ENCODE peak calls at places on chromosomes 6 and 20, in six cellular contexts. J, P, Z, T, E and Q are unnamed samples.

GRCh38 chr6:16060039-16060438 is 68.8 kb upstream of the MYLIP start:
- DNase-seq in J (no peak), P (no peak), Z (no peak), T (no peak), E (no peak), Q (no peak)

GRCh38 chr20:48282591-48283228 is 497.4 kb upstream of the SULF2 start:
- DNase-seq in J (no peak), P (no peak), Z (no peak), T (no peak), E (no peak), Q (no peak)

GRCh38 chr6:113862112-113862511 is 5.0 kb downstream of the MARCKS start:
- DNase-seq in J (no peak), P (no peak), Z (no peak), T (no peak), E (no peak), Q (no peak)

GRCh38 chr6:5471637-5472430 is 210.5 kb downstream of the FARS2 start:
- DNase-seq in J (no peak), P (no peak), Z (no peak), T (no peak), E (no peak), Q (no peak)

GRCh38 chr6:143999406-143999805 is 8.7 kb downstream of the PLAGL1 start:
- DNase-seq in J (no peak), P (no peak), Z (no peak), T (no peak), E (no peak), Q (no peak)

GRCh38 chr6:74170118-74170517 is 474.1 kb downstream of the CD109 start:
- DNase-seq in J (no peak), P (no peak), Z (no peak), T (no peak), E (no peak), Q (no peak)

GRCh38 chr20:64194269-64194668 is 30.0 kb downstream of the MYT1 start:
- DNase-seq in J (no peak), P (no peak), Z (no peak), T (no peak), E (no peak), Q (no peak)

GRCh38 chr20:14729390-14729789 is 392.0 kb upstream of the FLRT3 start:
- DNase-seq in J (no peak), P (no peak), Z (no peak), T (no peak), E (no peak), Q (no peak)

GRCh38 chr6:151060742-151061100 is 179.0 kb upstream of the AKAP12 start:
- DNase-seq in J (no peak), P (no peak), Z (no peak), T (no peak), E (no peak), Q (no peak)

GRCh38 chr6:6969761-6970223 is 138.0 kb upstream of the RREB1 start:
- DNase-seq in J (no peak), P (no peak), Z (no peak), T (no peak), E (no peak), Q (no peak)

GRCh38 chr6:40344566-40345185 is 242.5 kb downstream of the LRFN2 start:
- DNase-seq in J (no peak), P (no peak), Z (no peak), T (peak; percentile 57), E (no peak), Q (no peak)

GRCh38 chr20:6704132-6704861 is 63.2 kb upstream of the BMP2 start:
- DNase-seq in J (peak; percentile 50), P (no peak), Z (no peak), T (no peak), E (no peak), Q (no peak)

GRCh38 chr6:152462716-152463115 is 174.4 kb downstream of the SYNE1 start:
- DNase-seq in J (no peak), P (no peak), Z (no peak), T (no peak), E (no peak), Q (no peak)

GRCh38 chr20:55094353-55094861 is 619.0 kb downstream of the DOK5 start:
- DNase-seq in J (no peak), P (no peak), Z (no peak), T (no peak), E (no peak), Q (no peak)

GRCh38 chr6:4610256-4610655 is 165.9 kb upstream of the CDYL start:
- DNase-seq in J (no peak), P (peak; percentile 75), Z (no peak), T (no peak), E (no peak), Q (peak; percentile 24)

GRCh38 chr6:106973018-106973840 is 1.3 kb downstream of the CD24 start:
- DNase-seq in J (peak; percentile 33), P (no peak), Z (no peak), T (no peak), E (peak; percentile 49), Q (no peak)

GRCh38 chr6:125444234-125444949 is 142.6 kb upstream of the HDDC2 start:
- DNase-seq in J (no peak), P (peak; percentile 44), Z (peak; percentile 40), T (no peak), E (no peak), Q (no peak)

GRCh38 chr20:6277661-6278060 is 154.8 kb upstream of the FERMT1 start:
- DNase-seq in J (no peak), P (no peak), Z (no peak), T (no peak), E (no peak), Q (no peak)

GRCh38 chr6:166541876-166542579 is 44.5 kb downstream of the RAMACL start:
- DNase-seq in J (no peak), P (no peak), Z (no peak), T (no peak), E (peak; percentile 32), Q (no peak)

GRCh38 chr6:66161546-66162108 is 454.6 kb upstream of the EYS start:
- DNase-seq in J (no peak), P (no peak), Z (no peak), T (no peak), E (no peak), Q (no peak)

GRCh38 chr6:147117580-147117979 is 86.6 kb upstream of the STXBP5 start:
- DNase-seq in J (no peak), P (no peak), Z (no peak), T (no peak), E (no peak), Q (no peak)

GRCh38 chr6:140858381-140858971 is 1274.2 kb upstream of the GJE1 start:
- DNase-seq in J (no peak), P (no peak), Z (no peak), T (no peak), E (no peak), Q (no peak)

GRCh38 chr6:106908386-106908840 is 66.1 kb downstream of the CD24 start:
- DNase-seq in J (no peak), P (no peak), Z (no peak), T (no peak), E (no peak), Q (no peak)

GRCh38 chr6:2877057-2877882 is 25.8 kb downstream of the SERPINB9 start:
- DNase-seq in J (peak; percentile 43), P (peak; percentile 55), Z (no peak), T (no peak), E (no peak), Q (no peak)
- TF ChIP-seq POLR2A in J (no peak), P (no peak), Z (no peak), T (no peak), E (no peak), Q (no peak)

GRCh38 chr20:1388706-1389483 is 4.0 kb downstream of the FKBP1A start:
- DNase-seq in J (no peak), P (no peak), Z (no peak), T (no peak), E (no peak), Q (no peak)

GRCh38 chr20:1389703-1390385 is 3.0 kb downstream of the FKBP1A start:
- DNase-seq in J (no peak), P (no peak), Z (no peak), T (no peak), E (no peak), Q (no peak)

GRCh38 chr20:1392443-1392692 is 486 bp downstream of the FKBP1A start:
- DNase-seq in J (no peak), P (no peak), Z (no peak), T (no peak), E (no peak), Q (no peak)

GRCh38 chr20:1391640-1392442 is 1.0 kb downstream of the FKBP1A start:
- DNase-seq in J (no peak), P (no peak), Z (no peak), T (no peak), E (no peak), Q (no peak)

DNA sequence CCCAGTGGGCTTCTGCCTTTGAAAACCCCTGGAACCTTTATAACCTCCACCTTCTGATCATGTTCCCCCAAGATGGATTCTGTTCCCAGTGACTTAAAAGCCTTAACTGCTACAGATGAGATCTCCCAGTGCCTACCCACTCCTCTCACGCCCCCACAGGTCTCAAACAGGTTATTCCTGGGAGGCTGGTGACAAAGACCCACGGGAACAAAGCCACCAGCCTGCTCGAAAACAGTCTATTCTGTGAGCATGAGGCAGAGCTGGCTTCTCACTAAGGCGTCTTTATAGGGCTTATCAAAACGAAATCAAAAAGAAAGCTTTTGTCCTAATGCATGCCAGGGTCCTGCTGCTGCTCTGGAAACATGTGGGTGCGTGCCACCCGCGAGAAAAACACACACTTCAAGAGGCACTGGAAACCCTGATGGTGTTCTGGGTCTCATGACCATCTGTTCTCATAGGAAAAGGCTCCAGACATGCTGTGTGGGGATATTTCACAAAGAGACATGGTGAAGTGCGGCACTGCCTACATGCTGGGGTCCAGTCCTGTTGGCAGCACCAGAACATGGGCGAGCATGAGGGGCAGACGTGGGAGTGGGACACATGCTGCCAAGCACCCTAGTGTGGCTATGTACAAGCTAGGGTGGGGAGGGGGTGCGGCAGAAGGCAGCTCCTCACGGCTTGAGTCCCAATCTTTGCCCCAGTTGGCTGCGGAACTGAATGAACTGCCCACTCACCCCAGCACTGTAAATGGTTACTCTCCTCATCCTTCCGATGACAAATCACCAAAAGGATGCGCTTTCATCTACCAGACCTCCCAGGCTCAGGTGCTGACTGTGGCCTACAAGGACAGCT is 2.1 kb downstream of the FKBP1A start:
- DNase-seq in J (no peak), P (no peak), Z (no peak), T (no peak), E (no peak), Q (no peak)
- TF ChIP-seq POLR2A in J (no peak), P (no peak), Z (no peak), T (no peak), E (no peak), Q (no peak)

GRCh38 chr20:35954200-35954906 is at the start of gene SCAND1:
- DNase-seq in J (peak; percentile 95), P (peak; percentile 96), Z (peak; percentile 97), T (peak; percentile 96), E (peak; percentile 90), Q (peak; percentile 88)
- TF ChIP-seq POLR2A in J (peak; percentile 85), P (peak; percentile 72), Z (peak; percentile 87), T (peak; percentile 60), E (peak; percentile 95), Q (peak; percentile 86)

DNA sequence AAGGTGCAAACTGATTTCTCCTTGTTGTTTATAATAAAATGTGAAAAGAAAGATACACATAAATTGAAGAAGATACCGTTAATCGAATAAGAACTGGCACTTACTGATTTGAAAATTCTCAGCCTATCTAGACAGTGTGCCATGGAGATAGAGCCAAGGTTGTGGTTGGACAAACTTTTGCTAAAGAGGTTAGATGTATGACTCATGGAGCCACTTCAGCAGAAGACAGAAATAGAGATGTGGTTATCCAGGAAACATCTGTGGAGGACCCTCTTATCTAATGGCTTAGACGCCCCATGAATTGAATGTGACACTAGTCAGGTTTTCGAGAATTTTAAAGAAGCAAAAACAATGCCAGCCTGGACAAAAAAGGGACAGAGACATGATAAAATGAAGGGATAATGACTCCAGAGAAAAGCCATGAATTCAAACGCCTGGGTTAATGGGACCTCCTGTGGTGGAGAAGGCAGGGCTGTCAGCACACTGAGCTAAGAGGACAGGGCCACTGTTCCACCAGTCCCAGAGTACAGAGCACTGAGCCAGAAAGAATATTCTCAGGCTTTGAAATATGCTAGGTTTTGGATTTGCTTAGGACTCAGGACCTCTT is 280.5 kb downstream of the CLVS2 start:
- DNase-seq in J (no peak), P (no peak), Z (no peak), T (no peak), E (no peak), Q (no peak)
- TF ChIP-seq POLR2A in J (no peak), P (no peak), Z (no peak), T (no peak), E (no peak), Q (no peak)